ENCODE peak calls at places on chromosomes 2 and 18, in four cellular contexts. One of them, this sample, is unnamed.
A peak's percentile ranks its signal among the peaks of the same experiment; 100 is the strongest.

GRCh38 chr2:168687314-168687713 is 115.1 kb upstream of the NOSTRIN start:
- DNase-seq in neural progenitor cell: peak; percentile 21
- DNase-seq in IMR-90: peak; percentile 2
- DNase-seq in PC-3: peak; percentile 25
- DNase-seq in this sample: no peak

GRCh38 chr2:237118025-237118424 is 32.3 kb downstream of the COPS8 start:
- DNase-seq in neural progenitor cell: no peak
- DNase-seq in IMR-90: peak; percentile 62
- DNase-seq in PC-3: peak; percentile 63
- DNase-seq in this sample: no peak

GRCh38 chr2:137192366-137193315 is 427.3 kb downstream of the THSD7B start:
- DNase-seq in neural progenitor cell: no peak
- DNase-seq in IMR-90: no peak
- DNase-seq in PC-3: peak; percentile 65
- DNase-seq in this sample: no peak

GRCh38 chr2:126359494-126359893 is 296.5 kb upstream of the GYPC start:
- DNase-seq in neural progenitor cell: peak; percentile 28
- DNase-seq in IMR-90: peak; percentile 4
- DNase-seq in PC-3: no peak
- DNase-seq in this sample: no peak

GRCh38 chr2:85302106-85302505 is 25.7 kb downstream of the TGOLN2 start:
- DNase-seq in neural progenitor cell: no peak
- DNase-seq in IMR-90: peak; percentile 2
- DNase-seq in PC-3: no peak
- DNase-seq in this sample: no peak

GRCh38 chr2:33204945-33205344 is 258.2 kb downstream of the LTBP1 start:
- DNase-seq in neural progenitor cell: no peak
- DNase-seq in IMR-90: no peak
- DNase-seq in PC-3: no peak
- DNase-seq in this sample: no peak

GRCh38 chr2:125730921-125731320 is 925.0 kb upstream of the GYPC start:
- DNase-seq in neural progenitor cell: no peak
- DNase-seq in IMR-90: no peak
- DNase-seq in PC-3: no peak
- DNase-seq in this sample: no peak

GRCh38 chr2:172552547-172553291 is 3.2 kb upstream of the PDK1 start:
- DNase-seq in neural progenitor cell: no peak
- DNase-seq in IMR-90: peak; percentile 96
- DNase-seq in PC-3: peak; percentile 56
- DNase-seq in this sample: no peak

GRCh38 chr2:234044157-234044556 is 6.3 kb upstream of the SPP2 start:
- DNase-seq in neural progenitor cell: no peak
- DNase-seq in IMR-90: peak; percentile 92
- DNase-seq in PC-3: peak; percentile 93
- DNase-seq in this sample: no peak

GRCh38 chr2:124347209-124347608 is 322.1 kb downstream of the CNTNAP5 start:
- DNase-seq in neural progenitor cell: no peak
- DNase-seq in IMR-90: no peak
- DNase-seq in PC-3: no peak
- DNase-seq in this sample: no peak

GRCh38 chr18:55396979-55397378 is 191.0 kb downstream of the TCF4 start:
- DNase-seq in neural progenitor cell: no peak
- DNase-seq in IMR-90: no peak
- DNase-seq in PC-3: no peak
- DNase-seq in this sample: no peak

GRCh38 chr18:42545825-42546224 is 569.7 kb downstream of the RIT2 start:
- DNase-seq in neural progenitor cell: no peak
- DNase-seq in IMR-90: peak; percentile 8
- DNase-seq in PC-3: peak; percentile 52
- DNase-seq in this sample: no peak

GRCh38 chr2:64610456-64610855 is 43.3 kb downstream of the SERTAD2 start:
- DNase-seq in neural progenitor cell: no peak
- DNase-seq in IMR-90: no peak
- DNase-seq in PC-3: no peak
- DNase-seq in this sample: no peak

GRCh38 chr18:59067873-59068272 is 71.8 kb upstream of the SEC11C start:
- DNase-seq in neural progenitor cell: peak; percentile 30
- DNase-seq in IMR-90: peak; percentile 18
- DNase-seq in PC-3: peak; percentile 56
- DNase-seq in this sample: no peak

GRCh38 chr18:3281456-3282400 is 19.8 kb downstream of the MYL12B start:
- DNase-seq in neural progenitor cell: peak; percentile 85
- DNase-seq in IMR-90: peak; percentile 86
- DNase-seq in PC-3: peak; percentile 96
- DNase-seq in this sample: no peak

GRCh38 chr2:164917296-164917903 is 37.9 kb downstream of the SLC38A11 start:
- DNase-seq in neural progenitor cell: peak; percentile 59
- DNase-seq in IMR-90: peak; percentile 36
- DNase-seq in PC-3: peak; percentile 67
- DNase-seq in this sample: peak; percentile 43

DNA sequence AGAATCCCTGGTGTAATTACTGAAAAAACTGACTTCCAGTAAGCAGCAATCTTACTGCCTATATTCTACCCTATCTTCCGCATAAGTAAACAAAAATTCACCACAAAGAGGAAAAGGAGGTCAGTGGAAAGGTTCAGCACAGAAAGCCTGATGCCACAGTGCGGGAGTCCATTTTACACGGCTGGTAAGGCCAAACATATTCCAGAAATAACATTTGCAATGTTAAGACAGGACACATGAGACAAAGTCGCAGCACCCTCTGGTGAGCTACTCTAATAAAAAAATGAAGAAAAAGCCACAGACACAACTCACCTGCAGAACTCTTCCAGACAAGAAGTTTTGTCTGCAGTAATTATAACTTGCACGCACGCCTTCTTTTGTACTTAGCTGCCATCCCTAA is 40.6 kb downstream of the GEMIN6 start:
- DNase-seq in neural progenitor cell: no peak
- DNase-seq in IMR-90: no peak
- DNase-seq in PC-3: no peak
- DNase-seq in this sample: no peak
- H3K9ac ChIP-seq in neural progenitor cell: no peak overlapping the region
- H3K9ac ChIP-seq in IMR-90: no peak overlapping the region
- H3K9ac ChIP-seq in PC-3: no peak overlapping the region
- H3K9ac ChIP-seq in this sample: no peak overlapping the region

GRCh38 chr2:152428800-152429637 is 94.0 kb downstream of the FMNL2 start:
- DNase-seq in neural progenitor cell: no peak
- DNase-seq in IMR-90: no peak
- DNase-seq in PC-3: no peak
- DNase-seq in this sample: no peak

GRCh38 chr2:152426801-152427200 is 91.8 kb downstream of the FMNL2 start:
- DNase-seq in neural progenitor cell: no peak
- DNase-seq in IMR-90: peak; percentile 59
- DNase-seq in PC-3: peak; percentile 30
- DNase-seq in this sample: no peak

GRCh38 chr2:152427902-152428301 is 92.9 kb downstream of the FMNL2 start:
- DNase-seq in neural progenitor cell: no peak
- DNase-seq in IMR-90: no peak
- DNase-seq in PC-3: no peak
- DNase-seq in this sample: no peak

GRCh38 chr2:152423684-152424083 is 88.7 kb downstream of the FMNL2 start:
- DNase-seq in neural progenitor cell: no peak
- DNase-seq in IMR-90: no peak
- DNase-seq in PC-3: no peak
- DNase-seq in this sample: no peak

GRCh38 chr2:152425765-152426710 is 91.1 kb downstream of the FMNL2 start:
- DNase-seq in neural progenitor cell: no peak
- DNase-seq in IMR-90: no peak
- DNase-seq in PC-3: no peak
- DNase-seq in this sample: no peak
- H3K4me2 ChIP-seq in neural progenitor cell: no peak overlapping the region
- H3K4me2 ChIP-seq in IMR-90: no peak overlapping the region
- H3K4me2 ChIP-seq in PC-3: no peak overlapping the region
- H3K4me2 ChIP-seq in this sample: no peak overlapping the region

GRCh38 chr2:24285484-24286152 is 74.7 kb downstream of the ITSN2 start:
- DNase-seq in neural progenitor cell: no peak
- DNase-seq in IMR-90: no peak
- DNase-seq in PC-3: no peak
- DNase-seq in this sample: no peak

GRCh38 chr2:24274809-24275208 is 85.5 kb downstream of the ITSN2 start:
- DNase-seq in neural progenitor cell: no peak
- DNase-seq in IMR-90: no peak
- DNase-seq in PC-3: no peak
- DNase-seq in this sample: no peak

GRCh38 chr2:24276349-24276899 is 83.9 kb downstream of the ITSN2 start:
- DNase-seq in neural progenitor cell: no peak
- DNase-seq in IMR-90: peak; percentile 12
- DNase-seq in PC-3: peak; percentile 9
- DNase-seq in this sample: no peak

GRCh38 chr2:24280645-24281044 is 79.7 kb downstream of the ITSN2 start:
- DNase-seq in neural progenitor cell: no peak
- DNase-seq in IMR-90: no peak
- DNase-seq in PC-3: no peak
- DNase-seq in this sample: no peak

DNA sequence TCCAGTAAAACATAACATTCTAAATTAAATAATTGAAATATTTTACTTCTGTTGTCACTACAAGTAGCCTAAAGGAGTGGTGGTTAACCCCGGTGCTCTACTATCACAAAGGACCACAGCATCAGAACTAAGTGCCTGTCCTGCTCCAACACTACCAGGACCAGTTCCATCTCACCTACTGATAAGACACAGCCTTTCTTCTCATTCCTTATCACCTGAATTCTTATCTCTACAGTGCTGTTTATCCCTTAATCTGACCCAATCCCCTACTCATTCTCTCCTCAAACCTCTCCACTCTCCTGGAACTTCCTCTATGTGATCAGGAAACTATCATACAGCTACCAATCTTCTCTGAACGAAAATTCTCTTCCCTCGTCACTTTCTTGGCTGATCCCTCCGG is 80.2 kb downstream of the ITSN2 start:
- DNase-seq in neural progenitor cell: no peak
- DNase-seq in IMR-90: no peak
- DNase-seq in PC-3: no peak
- DNase-seq in this sample: no peak
- H3K27ac ChIP-seq in neural progenitor cell: no peak overlapping the region
- H3K27ac ChIP-seq in IMR-90: no peak overlapping the region
- H3K27ac ChIP-seq in PC-3: no peak overlapping the region
- H3K27ac ChIP-seq in this sample: no peak overlapping the region

GRCh38 chr2:98467652-98468051 is 23.0 kb downstream of the INPP4A start:
- DNase-seq in neural progenitor cell: no peak
- DNase-seq in IMR-90: no peak
- DNase-seq in PC-3: no peak
- DNase-seq in this sample: no peak
- H3K9ac ChIP-seq in neural progenitor cell: no peak overlapping the region
- H3K9ac ChIP-seq in IMR-90: no peak overlapping the region
- H3K9ac ChIP-seq in PC-3: no peak overlapping the region
- H3K9ac ChIP-seq in this sample: no peak overlapping the region

GRCh38 chr2:44529448-44529847 is 167.7 kb downstream of the CAMKMT start:
- DNase-seq in neural progenitor cell: no peak
- DNase-seq in IMR-90: no peak
- DNase-seq in PC-3: no peak
- DNase-seq in this sample: no peak
- H3K4me2 ChIP-seq in neural progenitor cell: no peak overlapping the region
- H3K4me2 ChIP-seq in IMR-90: no peak overlapping the region
- H3K4me2 ChIP-seq in PC-3: no peak overlapping the region
- H3K4me2 ChIP-seq in this sample: no peak overlapping the region

DNA sequence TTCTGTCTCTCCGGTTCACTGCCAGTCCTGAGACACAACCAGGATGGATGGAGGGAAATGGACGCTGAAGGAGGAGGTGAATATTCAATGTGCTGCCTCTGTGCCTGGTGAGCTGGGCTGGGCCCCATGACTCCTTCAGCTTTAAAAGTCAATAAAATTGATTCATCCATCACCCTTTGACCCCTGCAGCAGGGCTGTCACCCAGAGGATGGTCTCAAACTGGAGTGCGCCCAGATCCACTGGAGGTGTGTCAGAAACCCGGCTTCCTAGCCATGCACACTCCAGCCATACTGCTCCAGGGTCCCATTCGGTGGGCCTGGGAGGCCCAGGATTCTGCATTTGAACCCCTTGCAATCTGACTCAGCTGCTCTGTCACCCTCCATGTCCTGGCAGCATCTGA is 94.1 kb upstream of the BOD1L2 start:
- DNase-seq in neural progenitor cell: no peak
- DNase-seq in IMR-90: no peak
- DNase-seq in PC-3: no peak
- DNase-seq in this sample: no peak
- H3K27ac ChIP-seq in neural progenitor cell: no peak overlapping the region
- H3K27ac ChIP-seq in IMR-90: no peak overlapping the region
- H3K27ac ChIP-seq in PC-3: no peak overlapping the region
- H3K27ac ChIP-seq in this sample: no peak overlapping the region

This sample was measured in H9.